ENCODE peak calls at places on chromosomes 5 and 9, in eight cellular contexts. K is neural progenitor cell, V is progenitor cell of endocrine pancreas, B is retinal pigment epithelial cell, W is cardiac fibroblast, E is heart right ventricle, S is uterus, H is HCT116. U is an unnamed sample.
A peak's percentile ranks its signal among the peaks of the same experiment; 100 is the strongest.

GRCh38 chr5:132387649-132388117 is 18.2 kb downstream of the SLC22A5 start:
- DNase-seq in K (no peak), V (no peak), W (peak; percentile 91), E (peak; percentile 29), H (peak; percentile 81), S (peak; percentile 90), B (peak; percentile 100), U (no peak)

GRCh38 chr5:55591671-55592070 is 56.9 kb upstream of the PLPP1 start:
- DNase-seq in W (no peak), H (no peak), V (no peak), S (no peak), K (no peak), E (no peak), B (no peak), U (no peak)

GRCh38 chr9:76023715-76024195 is 133.3 kb downstream of the PCSK5 start:
- DNase-seq in V (no peak), E (no peak), S (no peak), B (no peak), K (no peak), W (peak; percentile 27), H (peak; percentile 39), U (no peak)

GRCh38 chr9:38081356-38082108 is 12.5 kb upstream of the SHB start:
- DNase-seq in K (no peak), S (no peak), W (no peak), H (no peak), V (no peak), B (no peak), E (no peak), U (no peak)

GRCh38 chr9:111662851-111663823 is 1.7 kb downstream of the GNG10 start:
- DNase-seq in W (no peak), V (peak; percentile 11), E (no peak), S (no peak), B (no peak), K (peak; percentile 11), H (no peak), U (no peak)

GRCh38 chr5:84830265-84830664 is 445.6 kb upstream of the EDIL3 start:
- DNase-seq in V (no peak), H (no peak), B (no peak), K (no peak), E (no peak), W (no peak), S (no peak), U (no peak)

GRCh38 chr9:24487250-24487861 is 58.3 kb downstream of the IZUMO3 start:
- DNase-seq in W (no peak), S (no peak), H (no peak), V (no peak), K (no peak), E (no peak), B (no peak), U (no peak)

GRCh38 chr5:57454896-57455295 is 27.7 kb downstream of the ACTBL2 start:
- DNase-seq in W (no peak), H (no peak), B (no peak), K (no peak), S (no peak), V (no peak), E (no peak), U (no peak)

GRCh38 chr5:149141224-149141956 is at the start of gene ABLIM3:
- DNase-seq in K (peak; percentile 80), W (peak; percentile 74), H (no peak), V (peak; percentile 65), E (peak; percentile 82), B (no peak), S (peak; percentile 53), U (peak; percentile 35)

GRCh38 chr5:57209316-57210040 is 35.6 kb downstream of the GPBP1 start:
- DNase-seq in B (no peak), K (peak; percentile 6), H (peak; percentile 38), S (no peak), V (no peak), W (peak; percentile 30), E (no peak), U (no peak)

GRCh38 chr5:11619339-11620028 is 284.8 kb downstream of the CTNND2 start:
- DNase-seq in W (no peak), H (no peak), B (no peak), K (peak; percentile 44), S (no peak), V (no peak), E (no peak), U (no peak)

GRCh38 chr9:6845881-6846280 is 88.1 kb downstream of the KDM4C start:
- DNase-seq in V (no peak), E (no peak), K (peak; percentile 61), B (peak; percentile 81), W (no peak), H (peak; percentile 7), S (no peak), U (no peak)

GRCh38 chr5:112004867-112005532 is 248.0 kb upstream of the NREP start:
- DNase-seq in H (no peak), E (no peak), V (no peak), B (no peak), S (no peak), W (peak; percentile 91), K (no peak), U (no peak)

DNA sequence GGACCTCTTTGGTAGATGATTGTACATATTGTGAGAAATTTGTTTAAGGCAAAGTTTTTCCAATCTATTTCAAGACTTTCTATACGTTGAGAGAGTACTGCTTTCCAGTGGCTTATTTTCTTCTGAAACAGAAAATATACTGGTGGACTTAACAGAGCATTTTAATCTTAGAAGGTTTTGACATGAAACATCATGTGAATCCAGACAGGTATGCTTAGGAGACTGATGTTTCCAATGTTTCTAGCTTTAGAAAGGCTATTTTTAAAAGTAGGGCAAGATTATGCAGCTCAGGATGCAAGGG is 71.0 kb downstream of the PIK3R1 start:
- DNase-seq in K (no peak), W (no peak), V (no peak), H (no peak), E (no peak), B (no peak), S (no peak), U (no peak)
- TF ChIP-seq CTCF in K (no peak), W (no peak), V (peak; percentile 22), H (no peak), E (no peak), B (no peak), S (no peak), U (no peak)

DNA sequence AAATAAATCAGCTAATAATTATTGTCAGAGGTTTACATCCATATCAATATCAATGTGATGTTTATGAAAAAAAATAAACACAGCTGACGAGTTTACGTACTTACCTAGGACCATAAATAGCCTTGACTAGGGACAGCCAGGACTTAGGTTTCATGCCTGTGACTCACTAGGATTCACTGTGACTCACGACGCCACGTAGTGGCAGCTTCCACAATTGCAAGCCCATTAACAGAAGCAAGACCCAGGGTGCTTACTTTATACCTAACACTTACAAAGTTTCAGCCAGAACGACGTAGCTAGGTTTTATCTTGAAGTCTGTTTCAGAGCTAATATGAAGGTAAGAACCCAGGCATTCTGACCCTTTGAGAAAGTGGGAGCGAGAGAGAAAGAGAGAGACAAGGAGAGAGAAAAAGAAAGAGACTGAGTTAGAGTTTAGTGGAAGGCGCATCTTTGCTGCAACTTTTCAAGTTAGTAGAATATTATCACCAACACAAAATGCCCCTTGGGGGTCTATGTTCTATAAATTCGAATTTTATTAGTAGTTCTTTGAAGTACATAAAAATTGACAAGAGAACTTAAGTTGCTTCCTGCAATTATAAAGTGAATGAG is 191.2 kb downstream of the GNA14 start:
- DNase-seq in K (peak; percentile 85), W (peak; percentile 96), E (peak; percentile 80), H (peak; percentile 89), V (peak; percentile 67), S (peak; percentile 91), B (peak; percentile 55), U (peak; percentile 93)
- TF ChIP-seq CTCF in K (peak; percentile 87), W (peak; percentile 93), E (peak; percentile 74), H (peak; percentile 59), V (peak; percentile 83), S (peak; percentile 84), B (peak; percentile 97), U (no peak)

GRCh38 chr9:83062653-83063527 is at the start of gene RASEF:
- DNase-seq in K (peak; percentile 74), S (no peak), E (peak; percentile 22), B (no peak), H (no peak), V (peak; percentile 79), W (no peak), U (no peak)
- TF ChIP-seq CTCF in K (peak; percentile 36), S (no peak), E (no peak), B (no peak), H (no peak), V (peak; percentile 51), W (no peak), U (no peak)

GRCh38 chr9:136955943-136956335 is 3.9 kb downstream of the LCN12 start:
- DNase-seq in H (no peak), K (no peak), S (no peak), E (no peak), B (no peak), W (no peak), V (no peak), U (no peak)

GRCh38 chr9:136957461-136957860 is 5.4 kb downstream of the LCN12 start:
- DNase-seq in B (no peak), E (no peak), K (no peak), W (no peak), H (no peak), S (no peak), V (no peak), U (no peak)

GRCh38 chr9:136955202-136955942 is 3.3 kb downstream of the LCN12 start:
- DNase-seq in K (no peak), B (no peak), E (no peak), W (no peak), S (no peak), H (no peak), V (no peak), U (no peak)

GRCh38 chr9:136957901-136958300 is 5.8 kb downstream of the LCN12 start:
- DNase-seq in E (no peak), B (no peak), S (no peak), W (no peak), H (no peak), K (no peak), V (no peak), U (no peak)

DNA sequence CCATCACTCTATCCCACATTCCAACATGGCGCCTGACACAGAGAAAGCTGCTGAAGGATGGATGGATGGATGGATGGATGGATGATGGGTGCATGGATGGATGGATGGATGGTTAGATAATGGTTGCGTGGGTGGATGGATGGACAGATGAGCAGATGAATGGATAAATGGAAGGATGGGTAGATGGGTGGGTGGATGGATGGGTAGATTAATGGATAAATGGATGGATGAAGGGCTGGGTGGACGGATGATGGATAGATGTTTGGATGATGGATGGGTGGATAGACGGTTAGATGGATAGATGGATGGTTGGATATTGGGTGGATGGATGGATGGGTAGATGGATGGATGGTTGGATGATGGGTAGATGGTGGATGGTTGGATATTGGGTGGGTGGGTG is 4.5 kb downstream of the LCN12 start:
- DNase-seq in B (no peak), V (no peak), E (no peak), W (no peak), S (no peak), K (no peak), H (no peak), U (no peak)
- TF ChIP-seq CTCF in B (no peak), V (no peak), E (no peak), W (no peak), S (no peak), K (no peak), H (no peak), U (no peak)

DNA sequence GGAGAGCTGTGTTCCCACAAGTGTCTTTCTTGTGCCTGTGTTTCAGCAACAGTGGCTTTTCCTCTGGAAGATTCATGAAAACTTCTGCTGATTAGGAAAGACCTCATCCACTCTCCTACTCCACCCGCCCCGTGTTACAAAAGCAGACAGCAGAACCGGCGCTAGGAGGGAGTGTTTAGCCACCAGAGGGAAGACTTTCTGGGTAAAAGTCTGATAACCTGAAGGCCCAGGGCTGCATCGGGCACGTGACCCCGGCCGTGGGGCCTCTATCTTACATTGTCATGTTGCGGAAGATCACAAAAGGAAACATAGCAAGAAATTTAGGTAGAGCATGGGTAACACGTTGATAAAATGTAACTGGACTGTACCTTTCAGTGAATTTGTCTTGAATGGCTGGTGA is 32.0 kb upstream of the DMRT2 start:
- DNase-seq in E (no peak), W (peak; percentile 9), H (peak; percentile 13), B (no peak), S (no peak), K (no peak), V (no peak), U (no peak)
- TF ChIP-seq CTCF in E (no peak), W (peak; percentile 9), H (peak; percentile 21), B (peak; percentile 21), S (no peak), K (no peak), V (peak; percentile 60), U (no peak)